ENCODE peak calls at places on chromosomes 11 and 22, in six cellular contexts. E, C, M, Y, Z and L are unnamed samples.

GRCh38 chr11:60942207-60942606 is 9.8 kb downstream of the SLC15A3 start:
- DNase-seq in E (no peak), Y (no peak), M (no peak), Z (no peak), C (no peak), L (no peak)

GRCh38 chr22:45997775-45998637 is 21.0 kb upstream of the WNT7B start:
- DNase-seq in Y (no peak), Z (no peak), E (no peak), M (no peak), C (no peak), L (no peak)

GRCh38 chr11:83766932-83767331 is 480.8 kb upstream of the CCDC90B start:
- DNase-seq in C (no peak), Y (no peak), Z (no peak), M (no peak), E (no peak), L (no peak)

GRCh38 chr22:23705358-23705757 is 14.5 kb downstream of the RGL4 start:
- DNase-seq in E (no peak), C (no peak), Z (no peak), Y (no peak), M (no peak), L (no peak)

GRCh38 chr11:37110383-37110782 is 512.3 kb upstream of the RAG2 start:
- DNase-seq in Y (no peak), M (no peak), C (no peak), Z (no peak), E (no peak), L (no peak)

GRCh38 chr11:20109731-20110445 is 50.4 kb downstream of the DBX1 start:
- DNase-seq in Z (no peak), Y (no peak), M (no peak), E (no peak), C (no peak), L (no peak)

GRCh38 chr22:44597616-44598015 is 99.6 kb upstream of the RTL6 start:
- DNase-seq in E (no peak), Y (no peak), Z (no peak), C (no peak), M (no peak), L (no peak)

GRCh38 chr22:20430101-20430640 is 7.5 kb downstream of the SCARF2 start:
- DNase-seq in M (no peak), E (no peak), Z (no peak), Y (no peak), C (no peak), L (no peak)

GRCh38 chr11:73570415-73571114 is 27.3 kb downstream of the FAM168A start:
- DNase-seq in C (peak), Y (no peak), Z (peak), E (no peak), M (no peak), L (no peak)

GRCh38 chr11:125425601-125426000 is 70.5 kb downstream of the FEZ1 start:
- DNase-seq in M (no peak), E (no peak), Y (no peak), Z (no peak), C (no peak), L (no peak)

GRCh38 chr22:45882881-45883810 is 93.8 kb downstream of the WNT7B start:
- DNase-seq in C (no peak), Y (no peak), M (no peak), Z (no peak), E (no peak), L (no peak)

GRCh38 chr22:40399661-40400060 is 29.3 kb downstream of the SGSM3 start:
- DNase-seq in M (no peak), Z (no peak), C (no peak), Y (no peak), E (no peak), L (no peak)

GRCh38 chr11:128824199-128825049 is 42.7 kb downstream of the KCNJ1 start:
- DNase-seq in Z (no peak), Y (no peak), E (no peak), C (no peak), M (no peak), L (no peak)

GRCh38 chr11:9688716-9689511 is 25.0 kb downstream of the SWAP70 start:
- DNase-seq in E (no peak), Y (no peak), C (no peak), Z (peak), M (no peak), L (peak)

GRCh38 chr22:35524966-35525686 is 15.5 kb upstream of the RASD2 start:
- DNase-seq in C (no peak), Z (no peak), E (no peak), M (no peak), Y (no peak), L (no peak)

DNA sequence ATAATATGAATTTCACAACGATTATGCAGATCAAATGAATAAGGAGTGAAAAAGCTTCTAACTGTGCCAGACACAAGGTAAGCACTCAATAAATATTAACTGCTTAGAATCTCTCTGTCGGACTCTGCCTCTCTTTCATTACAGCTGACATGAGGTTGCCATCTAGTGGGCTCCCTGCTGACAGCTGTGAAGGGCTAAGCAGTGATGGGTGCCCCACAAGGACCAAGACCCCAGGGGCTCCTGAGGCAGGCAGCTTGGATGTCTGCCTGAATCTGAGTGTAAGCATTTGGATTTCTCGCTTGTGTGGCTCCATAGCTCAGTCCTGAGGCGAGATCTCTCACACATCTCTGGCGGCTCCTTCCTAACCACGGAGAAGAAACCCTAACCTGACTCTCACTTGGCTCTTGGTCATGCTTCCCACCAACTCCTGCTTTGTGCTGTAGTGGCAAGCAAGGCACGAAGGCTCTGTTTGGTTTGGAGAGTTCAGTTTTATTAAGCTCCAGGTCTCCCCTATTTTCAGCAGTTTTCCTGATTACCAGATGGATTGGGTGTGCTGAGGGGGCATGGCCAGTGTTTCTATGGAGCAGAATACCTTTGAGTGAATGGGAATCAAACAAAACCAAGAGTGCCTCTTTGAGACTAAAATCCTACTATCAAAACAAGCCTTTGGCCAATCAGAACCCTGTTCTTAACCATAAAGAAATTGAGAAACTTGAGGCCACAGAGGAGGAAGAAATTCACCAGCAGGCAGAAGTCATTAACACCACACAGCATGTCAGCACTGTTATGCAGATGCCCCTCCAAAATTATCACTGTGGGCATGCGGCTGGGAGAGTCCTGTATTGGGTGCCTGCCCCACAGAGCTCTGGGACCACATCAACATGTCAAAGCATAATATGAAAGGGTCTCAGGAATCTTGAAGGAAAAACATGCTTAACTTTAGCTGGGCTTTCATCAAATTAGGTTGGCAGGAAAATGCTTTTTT is 152.8 kb upstream of the NTM start:
- DNase-seq in E (no peak), Y (no peak), M (no peak), C (no peak), Z (no peak), L (no peak)
- TF ChIP-seq REST in E (no peak), Y (no peak), M (no peak), C (no peak), Z (no peak), L (no peak)

GRCh38 chr11:108498816-108499408 is 728 bp upstream of the POGLUT3 start:
- DNase-seq in M (no peak), Z (no peak), E (no peak), Y (no peak), C (no peak), L (no peak)

GRCh38 chr11:108498046-108498815 is at the start of gene POGLUT3:
- DNase-seq in Y (peak), E (peak), Z (no peak), C (no peak), M (peak), L (no peak)

GRCh38 chr11:108494182-108494581 is 4.0 kb downstream of the POGLUT3 start:
- DNase-seq in C (no peak), M (no peak), Z (no peak), E (no peak), Y (no peak), L (no peak)

GRCh38 chr11:108497317-108498045 is 703 bp downstream of the POGLUT3 start:
- DNase-seq in M (peak), Y (peak), C (peak), Z (peak), E (peak), L (peak)

DNA sequence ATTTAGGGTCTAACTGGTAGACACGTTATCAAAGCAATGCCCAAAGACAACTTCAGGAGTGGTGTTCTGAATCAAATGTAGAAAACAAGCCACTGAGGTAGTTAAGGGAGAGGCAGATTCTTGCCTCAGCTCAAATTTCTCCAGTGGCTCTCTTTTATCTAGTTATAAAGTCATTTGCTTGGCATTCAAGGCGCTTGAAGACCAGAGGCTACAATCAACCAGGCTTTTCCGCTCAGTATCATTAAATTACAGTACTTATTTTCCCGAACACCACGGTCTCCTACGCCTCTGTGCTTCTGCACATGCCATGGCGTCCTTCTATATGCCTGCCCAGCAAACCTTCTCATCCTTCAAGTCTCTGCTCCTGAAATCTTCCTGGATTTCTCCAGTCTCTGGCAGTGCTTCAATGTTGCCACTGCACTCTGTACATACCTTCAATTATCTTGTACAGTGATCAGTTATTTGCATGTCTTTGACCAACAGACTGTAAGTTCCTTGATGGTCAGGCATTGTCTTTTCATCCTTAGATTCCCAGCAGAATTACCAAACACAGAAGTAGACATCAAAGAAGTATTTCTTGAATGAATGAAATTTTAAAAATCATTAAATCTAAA is 1.4 kb downstream of the POGLUT3 start:
- DNase-seq in C (no peak), Y (no peak), M (no peak), E (no peak), Z (peak), L (no peak)
- TF ChIP-seq REST in C (no peak), Y (no peak), M (no peak), E (no peak), Z (no peak), L (no peak)

GRCh38 chr11:3626250-3626960 is 15.4 kb downstream of the ART5 start:
- DNase-seq in Y (no peak), M (peak), C (no peak), E (no peak), Z (no peak), L (no peak)
- TF ChIP-seq REST in Y (no peak), M (no peak), C (no peak), E (no peak), Z (no peak), L (no peak)

DNA sequence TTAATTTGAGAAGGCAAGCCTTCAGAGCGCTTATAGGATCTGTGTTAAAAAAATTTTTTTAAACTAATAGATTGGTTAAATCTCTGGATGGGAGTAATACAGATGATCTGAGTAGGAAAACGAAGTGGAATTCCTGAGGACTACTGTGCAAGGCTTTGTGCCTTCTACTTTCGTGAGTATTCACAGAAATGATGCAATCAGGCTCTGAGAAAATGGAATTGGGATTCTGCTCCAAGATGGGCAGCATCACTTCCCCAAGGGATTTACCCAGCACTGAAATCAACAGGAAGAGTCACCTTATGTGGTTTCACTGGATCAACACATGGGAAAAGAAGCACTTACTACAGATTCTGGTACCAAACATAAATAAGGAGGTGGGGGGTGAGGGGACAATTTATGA is 12.5 kb downstream of the KMT5B start:
- DNase-seq in C (no peak), M (no peak), Y (no peak), Z (no peak), E (no peak), L (no peak)
- TF ChIP-seq REST in C (no peak), M (no peak), Y (no peak), Z (no peak), E (no peak), L (no peak)